ENCODE peak calls at places on chromosomes 6 and 20, in nine cellular contexts. I is T1000; R is stomach; Y is astrocyte of the spinal cord; T is stimulated activated CD4-positive, alpha-beta T cell treated with anti-CD3 and anti-CD28 coated beads, Interleukin-4, amount 100 ng/mL, for 24 hours; Z is fibroblast of mammary gland; C is activated T-cell treated with anti-CD3 and anti-CD28 coated beads, Interleukin-2, amount 50 U/mL, for 72 hours; E is stimulated activated CD8-positive, alpha-beta memory T cell treated with anti-CD3 and anti-CD28 coated beads, Interleukin-15, amount 100 ng/mL, for 24 hours; K is Calu3. S is an unnamed sample.

GRCh38 chr6:43481075-43481474 is 3.7 kb downstream of the TJAP1 start:
- DNase-seq in I (no peak), C (peak), Y (no peak), K (no peak), T (no peak), R (no peak), Z (no peak), E (no peak), S (no peak)

GRCh38 chr6:152723398-152723797 is 25.7 kb downstream of the MYCT1 start:
- DNase-seq in C (no peak), R (no peak), Z (peak), I (no peak), T (no peak), K (no peak), Y (peak), E (no peak), S (no peak)

GRCh38 chr6:41728073-41728936 is 7.1 kb downstream of the TFEB start:
- DNase-seq in Y (no peak), K (no peak), E (no peak), Z (no peak), T (no peak), I (no peak), C (no peak), R (peak), S (peak)

GRCh38 chr6:56356431-56356830 is 109.1 kb upstream of the COL21A1 start:
- DNase-seq in K (no peak), T (no peak), E (no peak), I (no peak), Y (peak), C (no peak), Z (peak), R (no peak), S (no peak)

GRCh38 chr6:33620584-33621395 is at the start of gene ITPR3:
- DNase-seq in I (peak), E (peak), C (peak), Y (peak), K (peak), R (peak), Z (peak), T (peak), S (peak)

GRCh38 chr6:134676307-134677281 is 273.3 kb downstream of the ALDH8A1 start:
- DNase-seq in C (no peak), R (peak), Y (peak), I (no peak), E (no peak), K (no peak), T (no peak), Z (peak), S (no peak)

GRCh38 chr20:11054266-11055025 is 380.6 kb upstream of the JAG1 start:
- DNase-seq in Y (no peak), I (no peak), K (peak), Z (no peak), E (no peak), R (no peak), C (no peak), T (no peak), S (no peak)

GRCh38 chr20:1800777-1801176 is 94.4 kb upstream of the SIRPA start:
- DNase-seq in I (no peak), E (no peak), Z (peak), K (no peak), R (no peak), C (no peak), T (no peak), Y (peak), S (no peak)

GRCh38 chr6:166861961-166862286 is 94.4 kb downstream of the RNASET2 start:
- DNase-seq in C (no peak), K (no peak), Y (no peak), E (no peak), I (no peak), T (no peak), Z (no peak), R (no peak), S (no peak)